ENCODE peak calls at places on chromosome 11, in five cellular contexts. T is lower lobe of right lung, A is suprapubic skin, I is heart left ventricle, V is HL-60. O is an unnamed sample.

GRCh38 chr11:1992111-1992510 is 5.5 kb downstream of the H19 start:
- DNase-seq in A (no peak), V (no peak), T (no peak), I (no peak), O (peak)

GRCh38 chr11:125393331-125393730 is 102.7 kb downstream of the FEZ1 start:
- DNase-seq in A (no peak), V (no peak), I (no peak), T (no peak), O (no peak)

GRCh38 chr11:7413961-7414728 is 71.2 kb upstream of the OLFML1 start:
- DNase-seq in A (no peak), V (no peak), I (no peak), T (no peak), O (no peak)

GRCh38 chr11:86743223-86744118 is 56.9 kb upstream of the PRSS23 start:
- DNase-seq in I (peak), A (no peak), V (peak), T (no peak), O (no peak)

GRCh38 chr11:36500315-36500721 is 9.8 kb downstream of the TRAF6 start:
- DNase-seq in A (no peak), V (no peak), I (peak), T (no peak), O (no peak)

GRCh38 chr11:132463941-132464340 is 1068.4 kb downstream of the OPCML start:
- DNase-seq in V (no peak), T (no peak), A (no peak), I (peak), O (no peak)

GRCh38 chr11:13216019-13217006 is 61.3 kb upstream of the BMAL1 start:
- DNase-seq in T (no peak), V (peak), A (no peak), I (no peak), O (no peak)

GRCh38 chr11:61899146-61899841 is 7.9 kb upstream of the FADS3 start:
- DNase-seq in I (peak), T (peak), A (peak), V (peak), O (peak)

GRCh38 chr11:74471037-74471436 is 3.7 kb upstream of the KCNE3 start:
- DNase-seq in V (no peak), I (no peak), T (no peak), A (peak), O (no peak)

GRCh38 chr11:117559698-117560097 is 232.0 kb downstream of the CEP164 start:
- DNase-seq in I (no peak), A (no peak), V (no peak), T (no peak), O (no peak)

GRCh38 chr11:108734956-108735559 is 70.2 kb downstream of the DDX10 start:
- DNase-seq in A (no peak), I (no peak), V (no peak), T (no peak), O (no peak)

GRCh38 chr11:44598831-44599230 is 33.4 kb downstream of the CD82 start:
- DNase-seq in A (no peak), I (no peak), V (no peak), T (no peak), O (no peak)

GRCh38 chr11:62588966-62589637 is 2.2 kb downstream of the TUT1 start:
- DNase-seq in V (no peak), T (no peak), I (no peak), A (no peak), O (no peak)

GRCh38 chr11:76242004-76242779 is 35.9 kb upstream of the WNT11 start:
- DNase-seq in T (peak), V (no peak), I (no peak), A (no peak), O (no peak)

GRCh38 chr11:61810671-61811175 is 6.1 kb downstream of the FADS1 start:
- DNase-seq in T (no peak), A (no peak), I (no peak), V (no peak), O (no peak)

GRCh38 chr11:61907871-61908729 is 9.3 kb downstream of the RAB3IL1 start:
- DNase-seq in V (no peak), I (no peak), T (no peak), A (no peak), O (peak)

GRCh38 chr11:133228406-133229330 is 303.6 kb downstream of the OPCML start:
- DNase-seq in I (peak), T (peak), V (no peak), A (no peak), O (peak)

GRCh38 chr11:128473631-128474030 is 113.7 kb downstream of the ETS1 start:
- DNase-seq in V (no peak), I (no peak), A (no peak), T (no peak), O (no peak)

GRCh38 chr11:87908086-87908485 is 267.2 kb downstream of the RAB38 start:
- DNase-seq in T (no peak), V (no peak), I (no peak), A (no peak), O (no peak)

GRCh38 chr11:125479113-125479512 is 17.0 kb downstream of the FEZ1 start:
- DNase-seq in V (no peak), I (no peak), T (no peak), A (no peak), O (no peak)

GRCh38 chr11:94746721-94747120 is 21.4 kb upstream of the AMOTL1 start:
- DNase-seq in V (no peak), T (no peak), A (no peak), I (no peak), O (no peak)

GRCh38 chr11:9757809-9758675 is 94.2 kb downstream of the SWAP70 start:
- DNase-seq in T (peak), I (peak), A (peak), V (peak), O (peak)

GRCh38 chr11:4680341-4680740 is 17.3 kb downstream of the OR51E2 start:
- DNase-seq in V (no peak), I (no peak), A (no peak), T (no peak), O (no peak)

GRCh38 chr11:66113132-66113856 is 43.2 kb downstream of the PACS1 start:
- DNase-seq in T (no peak), I (no peak), V (no peak), A (no peak), O (no peak)

GRCh38 chr11:821513-822371 is 3.0 kb downstream of the PNPLA2 start:
- DNase-seq in I (no peak), T (peak), A (no peak), V (no peak), O (no peak)

GRCh38 chr11:61609970-61610347 is 29.1 kb upstream of the SYT7 start:
- DNase-seq in I (no peak), V (no peak), A (no peak), T (no peak), O (peak)

GRCh38 chr11:116725434-116726221 is 47.2 kb downstream of the BUD13 start:
- DNase-seq in I (no peak), T (no peak), V (no peak), A (no peak), O (no peak)

GRCh38 chr11:102573851-102574250 is 43.3 kb upstream of the MMP7 start:
- DNase-seq in T (no peak), A (no peak), I (no peak), V (no peak), O (no peak)

GRCh38 chr11:5605849-5606248 is 9.4 kb downstream of the TRIM6 start:
- DNase-seq in I (no peak), V (no peak), T (no peak), A (no peak), O (no peak)

GRCh38 chr11:76783901-76784813 is 1.0 kb downstream of the TSKU start:
- DNase-seq in T (no peak), V (no peak), A (no peak), I (peak), O (peak)

GRCh38 chr11:22634897-22635629 is 9.4 kb upstream of the FANCF start:
- DNase-seq in I (peak), T (no peak), V (no peak), A (no peak), O (no peak)

GRCh38 chr11:97087419-97087818 is 697.6 kb downstream of the JRKL start:
- DNase-seq in A (no peak), T (no peak), I (no peak), V (no peak), O (no peak)

GRCh38 chr11:76226626-76227025 is 20.3 kb upstream of the WNT11 start:
- DNase-seq in A (no peak), I (no peak), T (no peak), V (no peak), O (no peak)

GRCh38 chr11:92141159-92141558 is 83.5 kb upstream of the FAT3 start:
- DNase-seq in I (no peak), A (no peak), T (no peak), V (no peak), O (no peak)

GRCh38 chr11:89201138-89201537 is 23.5 kb downstream of the TYR start:
- DNase-seq in A (no peak), T (no peak), V (no peak), I (no peak), O (no peak)

GRCh38 chr11:121199516-121199915 is 93.1 kb upstream of the SC5D start:
- DNase-seq in A (no peak), V (no peak), I (no peak), T (no peak), O (no peak)

GRCh38 chr11:32895471-32895870 is 2.9 kb downstream of the QSER1 start:
- DNase-seq in A (no peak), V (peak), T (no peak), I (no peak), O (no peak)

GRCh38 chr11:32891657-32892354 is 805 bp upstream of the QSER1 start:
- DNase-seq in I (no peak), A (no peak), V (no peak), T (no peak), O (no peak)

GRCh38 chr11:32893947-32894827 is 1.6 kb downstream of the QSER1 start:
- DNase-seq in I (no peak), A (no peak), V (peak), T (no peak), O (peak)

GRCh38 chr11:32892355-32893090 is at the start of gene QSER1:
- DNase-seq in T (peak), I (peak), A (peak), V (peak), O (peak)

DNA sequence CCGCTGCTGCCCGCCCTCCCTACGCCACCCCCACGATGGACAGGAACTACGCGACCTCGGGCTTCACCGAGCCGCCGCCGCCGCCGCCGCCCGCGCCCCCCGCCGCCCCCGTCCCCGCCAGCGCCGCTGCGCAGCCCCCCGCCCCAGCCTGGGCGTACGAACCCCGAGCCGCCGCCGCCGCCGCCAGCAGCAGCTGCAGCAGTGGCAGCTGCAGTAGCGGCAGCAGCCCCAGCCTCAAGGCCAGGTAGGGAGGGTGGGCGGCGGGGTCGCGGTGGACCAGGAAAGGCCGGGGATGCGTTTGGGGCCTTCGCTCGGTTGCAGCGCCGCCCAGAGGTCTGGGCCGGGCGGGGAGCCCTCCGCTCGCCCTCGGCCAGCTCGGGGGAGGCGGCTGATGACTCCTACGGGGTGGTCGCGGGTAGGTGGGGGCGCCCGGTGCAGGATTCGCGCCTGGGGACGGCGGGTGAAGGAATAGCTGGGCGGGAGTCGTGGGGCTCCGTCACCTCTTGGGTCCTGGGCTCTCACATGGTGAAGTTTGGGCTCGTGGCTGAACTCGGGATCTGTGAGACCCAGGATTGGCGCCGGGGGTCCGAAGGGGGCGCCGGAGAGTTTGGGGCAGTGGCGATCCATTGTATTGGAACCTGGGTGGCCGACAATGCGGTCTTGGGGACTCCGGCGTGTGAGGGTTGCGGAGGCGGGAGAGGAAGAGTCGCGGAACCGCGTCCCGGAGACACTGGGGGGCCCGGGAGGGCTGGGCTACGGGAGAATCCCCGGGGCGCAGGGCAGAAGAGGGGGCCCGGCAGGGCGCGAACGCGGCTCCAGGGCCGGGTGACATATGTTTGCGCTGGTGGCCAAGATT is 708 bp downstream of the QSER1 start:
- DNase-seq in I (peak), A (peak), T (peak), V (peak), O (peak)
- TF ChIP-seq CTCF in I (peak), A (peak), T (peak), V (no peak), O (peak)

GRCh38 chr11:12083380-12083779 is 27.0 kb upstream of the MICAL2 start:
- DNase-seq in V (no peak), T (no peak), A (no peak), I (no peak), O (no peak)
- TF ChIP-seq CTCF in V (no peak), T (no peak), A (no peak), I (no peak), O (no peak)

GRCh38 chr11:57662893-57663292 is 5.0 kb upstream of the ZDHHC5 start:
- DNase-seq in A (no peak), T (no peak), I (no peak), V (no peak), O (no peak)
- TF ChIP-seq CTCF in A (no peak), T (no peak), I (no peak), V (no peak), O (no peak)

GRCh38 chr11:47067401-47067800 is 109.3 kb downstream of the ARFGAP2 start:
- DNase-seq in I (no peak), T (no peak), A (no peak), V (no peak), O (no peak)

GRCh38 chr11:47070769-47071168 is 105.9 kb downstream of the ARFGAP2 start:
- DNase-seq in T (no peak), A (no peak), I (no peak), V (no peak), O (no peak)

GRCh38 chr11:47071341-47071740 is 105.3 kb downstream of the ARFGAP2 start:
- DNase-seq in V (no peak), A (no peak), I (no peak), T (no peak), O (no peak)

DNA sequence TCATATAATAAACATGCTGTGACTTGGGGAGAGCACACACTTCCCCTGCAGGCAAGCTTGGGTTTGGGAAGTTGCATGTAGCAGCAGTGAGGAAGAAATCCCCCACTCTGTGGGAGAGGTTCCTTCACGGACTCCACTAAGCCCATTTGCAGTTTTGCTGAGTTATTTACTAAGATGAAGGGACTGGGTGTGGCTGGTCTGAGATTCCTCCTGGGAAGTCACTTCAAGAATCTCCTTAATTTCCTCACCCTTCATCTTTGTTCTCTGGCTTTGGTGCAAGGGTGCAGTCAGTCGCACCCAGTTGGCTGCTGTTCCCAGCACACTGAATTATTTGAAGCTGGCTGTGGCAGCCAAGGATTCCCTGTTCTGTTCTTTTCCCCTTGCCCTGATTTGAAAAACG is 104.8 kb downstream of the ARFGAP2 start:
- DNase-seq in A (no peak), V (no peak), T (no peak), I (no peak), O (no peak)
- TF ChIP-seq CTCF in A (no peak), V (no peak), T (no peak), I (no peak), O (no peak)

GRCh38 chr11:33828604-33829429 is 54.5 kb upstream of the FBXO3 start:
- DNase-seq in T (no peak), A (no peak), I (no peak), V (no peak), O (no peak)

GRCh38 chr11:33827206-33827605 is 52.9 kb upstream of the FBXO3 start:
- DNase-seq in T (no peak), I (no peak), A (no peak), V (no peak), O (no peak)

GRCh38 chr11:33830903-33831648 is 56.8 kb upstream of the FBXO3 start:
- DNase-seq in V (no peak), I (no peak), A (no peak), T (no peak), O (no peak)

GRCh38 chr11:33832676-33833075 is 58.4 kb upstream of the FBXO3 start:
- DNase-seq in A (no peak), T (no peak), V (no peak), I (no peak), O (no peak)

GRCh38 chr11:33829430-33830141 is 55.3 kb upstream of the FBXO3 start:
- DNase-seq in I (peak), T (no peak), A (no peak), V (no peak), O (peak)
- TF ChIP-seq CTCF in I (peak), T (peak), A (peak), V (peak), O (peak)

GRCh38 chr11:114953039-114953438 is 274.7 kb downstream of the NXPE2 start:
- DNase-seq in V (no peak), A (no peak), I (no peak), T (no peak), O (no peak)
- TF ChIP-seq CTCF in V (no peak), A (no peak), I (peak), T (no peak), O (no peak)

DNA sequence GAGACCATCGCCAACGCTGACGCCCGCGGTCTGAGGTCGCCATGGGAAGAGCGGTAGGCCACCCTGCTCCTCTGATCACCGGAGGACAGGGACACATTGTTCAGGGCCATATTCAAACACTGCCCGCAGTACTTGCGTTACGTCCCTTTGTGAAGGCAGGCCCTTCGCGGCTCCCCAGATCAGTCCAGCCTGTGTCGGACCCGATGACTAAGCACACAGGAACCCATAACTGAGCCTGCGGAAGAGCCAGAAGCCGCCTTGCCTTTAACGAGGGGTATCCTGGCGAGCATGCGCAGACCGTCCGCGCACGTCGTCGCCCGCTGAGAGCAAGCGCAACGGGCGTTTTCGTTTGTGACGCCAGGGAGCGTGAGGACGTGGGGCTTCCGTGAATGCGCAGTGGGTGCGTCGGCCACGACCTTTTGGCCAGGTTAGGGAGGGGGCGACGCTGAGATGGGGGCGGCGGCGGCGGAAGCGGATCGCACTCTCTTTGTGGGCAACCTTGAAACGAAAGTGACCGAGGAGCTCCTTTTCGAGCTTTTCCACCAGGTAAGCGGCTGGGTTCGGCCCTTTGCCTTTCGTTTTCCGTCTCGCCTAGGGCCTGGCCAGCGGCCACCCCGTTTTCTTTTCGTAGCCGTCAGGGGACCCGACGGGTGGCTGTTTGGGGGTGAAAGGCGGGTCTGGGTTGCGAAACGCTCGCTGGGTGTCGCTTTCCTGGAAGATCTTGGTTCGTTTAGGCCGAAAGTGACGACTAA is at the start of the genes C11orf71 and RBM7:
- DNase-seq in T (peak), A (peak), V (peak), I (peak), O (peak)
- TF ChIP-seq CTCF in T (peak), A (no peak), V (no peak), I (no peak), O (no peak)

DNA sequence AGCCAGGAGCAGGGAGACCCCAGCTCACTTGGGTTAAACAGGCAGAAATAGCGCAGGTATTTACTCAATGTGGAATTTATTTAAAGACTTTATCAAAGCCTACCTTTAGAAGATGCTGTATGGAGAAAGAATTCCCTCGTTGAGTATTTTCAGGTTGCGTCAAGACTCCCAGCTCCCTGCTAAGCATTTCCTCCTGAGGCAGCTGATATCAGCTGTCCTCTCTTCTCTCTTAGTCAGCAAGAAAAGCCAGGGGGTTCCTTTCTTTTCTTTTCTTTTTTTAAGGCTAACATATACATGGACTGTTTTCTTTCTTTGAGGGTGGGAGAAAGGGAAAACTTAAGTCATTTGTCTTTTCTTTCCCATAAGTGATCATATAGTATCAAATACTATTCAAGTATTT is 125.8 kb upstream of the POU2AF2 start:
- DNase-seq in V (no peak), T (no peak), A (no peak), I (no peak), O (no peak)
- TF ChIP-seq CTCF in V (no peak), T (no peak), A (no peak), I (no peak), O (no peak)